ENCODE peak calls at places on chromosomes 4 and X, in four cellular contexts. L, E, J and M are unnamed samples.

GRCh38 chr4:1072830-1073446 is 40.4 kb downstream of the RNF212 start:
- DNase-seq in E (no peak), J (peak; percentile 73), L (peak; percentile 63), M (peak; percentile 32)

GRCh38 chrX:120751683-120752082 is 121.8 kb upstream of the C1GALT1C1 start:
- DNase-seq in J (no peak), E (no peak), L (no peak), M (no peak)

GRCh38 chr4:10582059-10582686 is 102.4 kb downstream of the CLNK start:
- DNase-seq in E (peak; percentile 23), L (peak; percentile 65), J (peak; percentile 74), M (peak; percentile 36)

GRCh38 chrX:69153060-69153730 is 12.1 kb downstream of the PJA1 start:
- DNase-seq in J (no peak), L (peak; percentile 14), E (no peak), M (peak; percentile 72)

GRCh38 chr4:110371016-110371795 is 104.7 kb upstream of the ENPEP start:
- DNase-seq in L (no peak), J (no peak), E (no peak), M (no peak)

GRCh38 chr4:151204925-151205524 is 71.9 kb upstream of the PRSS48 start:
- DNase-seq in E (no peak), L (peak; percentile 6), J (no peak), M (no peak)

GRCh38 chrX:68589372-68589753 is 58.1 kb upstream of the STARD8 start:
- DNase-seq in J (no peak), L (no peak), E (no peak), M (no peak)

GRCh38 chr4:158859661-158860060 is 90.8 kb downstream of the FNIP2 start:
- DNase-seq in J (no peak), L (no peak), E (no peak), M (no peak)

GRCh38 chrX:154300815-154301214 is 5.2 kb downstream of the TKTL1 start:
- DNase-seq in E (no peak), J (no peak), L (no peak), M (no peak)

GRCh38 chr4:139872274-139872673 is 206.7 kb downstream of the MGST2 start:
- DNase-seq in E (no peak), L (peak; percentile 91), J (peak; percentile 97), M (peak; percentile 77)

GRCh38 chr4:185512516-185512915 is 22.8 kb downstream of the PDLIM3 start:
- DNase-seq in E (no peak), L (peak; percentile 59), J (peak; percentile 83), M (peak; percentile 20)

GRCh38 chr4:74181225-74181624 is 23.3 kb downstream of the MTHFD2L start:
- DNase-seq in L (no peak), J (peak; percentile 87), E (no peak), M (no peak)

GRCh38 chrX:66634272-66634671 is 4.6 kb downstream of the EDA2R start:
- DNase-seq in J (peak; percentile 33), L (no peak), E (no peak), M (no peak)

GRCh38 chrX:134236690-134237362 is at the start of gene CCDC160:
- DNase-seq in J (peak; percentile 27), E (peak; percentile 20), L (peak; percentile 8), M (peak; percentile 4)

GRCh38 chrX:13010546-13010945 is 33.9 kb downstream of the FAM9C start:
- DNase-seq in J (no peak), E (no peak), L (no peak), M (no peak)

GRCh38 chrX:13013353-13014110 is 30.9 kb downstream of the FAM9C start:
- DNase-seq in J (no peak), L (no peak), E (peak; percentile 30), M (no peak)

GRCh38 chrX:13015536-13016236 is 28.7 kb downstream of the FAM9C start:
- DNase-seq in J (no peak), E (no peak), L (no peak), M (no peak)

GRCh38 chrX:13009844-13010243 is 34.6 kb downstream of the FAM9C start:
- DNase-seq in E (no peak), L (no peak), J (peak; percentile 20), M (no peak)

DNA sequence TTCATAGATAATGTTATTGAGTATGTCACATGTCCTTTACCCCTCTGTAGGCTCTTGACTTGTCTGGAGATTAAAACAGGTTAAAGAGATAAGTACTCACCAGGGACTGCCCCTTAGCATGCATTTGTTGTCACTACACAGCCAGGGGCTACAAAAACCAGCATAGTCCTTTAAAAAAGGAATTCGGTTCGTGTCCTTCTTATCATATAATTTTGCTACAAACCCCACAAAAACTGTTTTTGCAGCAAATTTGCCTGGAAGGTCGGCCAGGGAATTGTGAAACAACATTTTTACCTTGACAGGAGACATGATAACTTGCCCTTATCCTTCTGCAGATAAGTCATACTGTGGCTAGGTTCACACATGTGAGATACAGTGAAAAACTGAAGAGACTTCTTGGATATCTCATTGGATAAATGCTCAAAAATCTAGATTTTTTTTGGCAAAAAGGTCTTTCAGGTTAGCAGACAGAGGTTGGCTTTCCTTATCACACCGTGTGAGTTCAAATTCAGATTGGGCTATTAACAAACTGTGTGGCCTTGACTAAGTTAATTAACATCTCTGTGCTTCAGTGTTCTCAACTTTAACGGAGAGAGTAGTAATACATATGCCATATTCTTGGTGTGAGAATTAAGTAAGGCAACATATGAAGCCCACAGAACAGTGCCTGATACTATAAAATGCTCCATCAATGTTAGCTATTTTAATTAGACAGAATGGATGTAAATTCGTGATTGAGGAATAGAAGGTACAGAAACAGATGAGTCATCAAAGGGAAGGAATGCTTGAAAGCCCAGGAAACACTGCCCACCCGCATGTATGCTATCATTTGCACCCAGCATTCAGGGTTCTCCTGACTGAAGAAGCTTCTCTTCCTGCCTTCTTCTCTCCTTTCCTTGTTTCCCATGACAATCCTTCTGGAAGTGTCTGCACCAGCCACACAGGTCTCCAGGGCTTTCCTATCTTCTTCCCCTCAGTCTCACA is 30.0 kb downstream of the FAM9C start:
- DNase-seq in E (no peak), J (no peak), L (no peak), M (no peak)
- H3K27ac ChIP-seq in E (peak overlapping the region; percentile 85), J (no peak overlapping the region), L (no peak overlapping the region), M (no peak overlapping the region)

DNA sequence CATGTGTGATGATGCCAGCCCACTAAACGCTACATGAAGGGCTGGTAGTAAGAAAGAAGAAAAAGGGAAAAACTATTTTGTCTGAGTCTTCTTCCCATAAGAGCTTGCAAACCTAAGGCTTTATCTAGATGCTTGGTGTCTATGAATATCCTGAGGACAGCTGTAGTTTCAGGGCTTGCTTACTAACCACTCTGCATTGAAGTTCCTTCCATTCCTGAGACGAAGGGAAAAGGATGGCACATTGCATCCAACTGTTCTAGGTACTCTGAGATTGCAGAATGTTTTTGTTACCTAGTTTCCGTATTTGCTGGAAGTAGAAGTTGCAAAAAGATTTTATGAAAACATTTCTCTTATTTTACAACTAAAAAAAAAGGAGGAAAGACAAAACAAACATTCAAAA is 544.6 kb downstream of the IL15 start:
- DNase-seq in E (no peak), J (no peak), L (no peak), M (no peak)
- H3K27ac ChIP-seq in E (no peak overlapping the region), J (no peak overlapping the region), L (no peak overlapping the region), M (no peak overlapping the region)

GRCh38 chr4:17436750-17437090 is 75.2 kb downstream of the QDPR start:
- DNase-seq in E (no peak), J (no peak), L (no peak), M (no peak)
- H3K27ac ChIP-seq in E (no peak overlapping the region), J (no peak overlapping the region), L (no peak overlapping the region), M (no peak overlapping the region)

GRCh38 chr4:189265515-189265914 is 675.2 kb upstream of the FRG1 start:
- DNase-seq in J (no peak), L (no peak), E (no peak), M (no peak)
- H3K27ac ChIP-seq in J (no peak overlapping the region), L (no peak overlapping the region), E (no peak overlapping the region), M (no peak overlapping the region)

DNA sequence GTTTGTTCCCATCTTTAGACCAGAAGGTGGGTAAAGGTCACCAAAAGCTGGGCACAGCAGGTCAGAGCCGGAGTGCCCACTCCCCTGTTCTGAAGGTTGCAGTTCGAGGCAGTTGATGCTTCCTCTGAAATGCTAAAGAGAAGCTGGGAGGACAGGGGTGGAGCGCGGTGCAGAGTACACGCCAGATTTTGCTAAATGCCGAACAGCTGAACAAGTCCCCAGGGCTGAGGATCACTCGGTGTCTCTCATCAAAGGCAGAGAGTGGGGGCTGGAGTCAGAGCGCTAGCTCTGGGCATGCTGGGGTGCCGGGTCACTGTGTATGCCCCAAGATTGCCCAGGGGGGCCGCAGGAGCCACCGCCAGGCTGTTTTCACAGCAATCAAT is 197.0 kb downstream of the BCOR start:
- DNase-seq in J (peak; percentile 30), L (no peak), E (no peak), M (no peak)
- H3K27ac ChIP-seq in J (no peak overlapping the region), L (no peak overlapping the region), E (no peak overlapping the region), M (peak overlapping the region; percentile 32)

GRCh38 chr4:7806724-7807123 is 132.9 kb downstream of the AFAP1 start:
- DNase-seq in J (no peak), E (no peak), L (no peak), M (no peak)

GRCh38 chr4:7806080-7806630 is 133.5 kb downstream of the AFAP1 start:
- DNase-seq in L (no peak), J (no peak), E (peak; percentile 88), M (no peak)

GRCh38 chr4:7804759-7805385 is 134.8 kb downstream of the AFAP1 start:
- DNase-seq in J (no peak), E (no peak), L (no peak), M (no peak)

GRCh38 chr4:7803992-7804758 is 135.5 kb downstream of the AFAP1 start:
- DNase-seq in L (peak; percentile 72), J (peak; percentile 84), E (peak; percentile 77), M (peak; percentile 64)

GRCh38 chr4:7805533-7806079 is 134.1 kb downstream of the AFAP1 start:
- DNase-seq in E (no peak), L (peak; percentile 83), J (peak; percentile 81), M (peak; percentile 67)
- H3K27ac ChIP-seq in E (peak overlapping the region; percentile 88), L (peak overlapping the region; percentile 78), J (peak overlapping the region; percentile 32), M (peak overlapping the region; percentile 90)

GRCh38 chrX:17680732-17681413 is 56.4 kb upstream of the SCML1 start:
- DNase-seq in E (no peak), J (peak; percentile 45), L (no peak), M (no peak)
- H3K27ac ChIP-seq in E (no peak overlapping the region), J (no peak overlapping the region), L (no peak overlapping the region), M (no peak overlapping the region)

GRCh38 chr4:76758290-76758882 is 139.6 kb downstream of the SOWAHB start:
- DNase-seq in E (no peak), J (peak; percentile 86), L (peak; percentile 80), M (peak; percentile 53)
- H3K27ac ChIP-seq in E (no peak overlapping the region), J (peak overlapping the region; percentile 49), L (no peak overlapping the region), M (no peak overlapping the region)